ENCODE peak calls at places on chromosomes 6 and 20, in six cellular contexts. Z is mesenchymal stem cell, M is H9, S is IMR-90, D is H1, Q is neuronal stem cell. U is an unnamed sample.

GRCh38 chr20:19928379-19929360 is 88.5 kb upstream of the NAA20 start:
- DNase-seq in Z (no peak), M (no peak), S (no peak), D (no peak), Q (no peak), U (no peak)

GRCh38 chr6:137933696-137934095 is 66.6 kb downstream of the TNFAIP3 start:
- DNase-seq in Z (no peak), M (no peak), S (peak; percentile 75), D (no peak), Q (no peak), U (peak; percentile 59)

GRCh38 chr20:61728326-61728725 is 337.4 kb downstream of the TAF4 start:
- DNase-seq in Z (no peak), M (no peak), S (no peak), D (no peak), Q (no peak), U (no peak)

GRCh38 chr6:33787336-33787953 is 1.5 kb downstream of the LEMD2 start:
- DNase-seq in Z (peak; percentile 42), M (no peak), S (peak; percentile 41), D (no peak), Q (no peak), U (peak; percentile 80)

GRCh38 chr20:10314198-10314597 is 95.6 kb downstream of the SNAP25 start:
- DNase-seq in Z (peak; percentile 59), M (no peak), S (peak; percentile 79), D (no peak), Q (no peak), U (no peak)

GRCh38 chr6:7140631-7141366 is 33.0 kb downstream of the RREB1 start:
- DNase-seq in Z (peak; percentile 78), M (peak; percentile 89), S (peak; percentile 66), D (peak; percentile 91), Q (peak; percentile 65), U (peak; percentile 90)

GRCh38 chr20:16575390-16576140 is 2.3 kb upstream of the KIF16B start:
- DNase-seq in Z (no peak), M (no peak), S (no peak), D (no peak), Q (no peak), U (peak; percentile 67)

GRCh38 chr6:156778615-156779205 is 1.5 kb downstream of the ARID1B start:
- DNase-seq in Z (peak; percentile 46), M (peak; percentile 54), S (no peak), D (peak; percentile 64), Q (peak; percentile 41), U (peak; percentile 52)

GRCh38 chr20:4465855-4466545 is 255.7 kb upstream of the PRND start:
- DNase-seq in Z (no peak), M (no peak), S (peak; percentile 20), D (no peak), Q (no peak), U (no peak)

GRCh38 chr6:88547768-88548167 is 381.6 kb upstream of the CNR1 start:
- DNase-seq in Z (no peak), M (no peak), S (no peak), D (no peak), Q (no peak), U (no peak)

GRCh38 chr20:60203451-60203850 is 245.2 kb downstream of the CDH26 start:
- DNase-seq in Z (no peak), M (no peak), S (no peak), D (no peak), Q (no peak), U (no peak)

GRCh38 chr6:39266375-39266774 is 37.1 kb upstream of the KCNK5 start:
- DNase-seq in Z (no peak), M (no peak), S (no peak), D (no peak), Q (no peak), U (no peak)

GRCh38 chr6:29809249-29809648 is 18.4 kb upstream of the HLA-G start:
- DNase-seq in Z (no peak), M (no peak), S (no peak), D (no peak), Q (no peak), U (no peak)

GRCh38 chr6:32785781-32786533 is 22.6 kb upstream of the HLA-DQB2 start:
- DNase-seq in Z (peak; percentile 68), M (peak; percentile 52), S (peak; percentile 49), D (peak; percentile 49), Q (peak; percentile 48), U (peak; percentile 43)

GRCh38 chr6:115898246-115898645 is 162.4 kb downstream of the FRK start:
- DNase-seq in Z (no peak), M (no peak), S (no peak), D (no peak), Q (no peak), U (peak; percentile 37)

GRCh38 chr20:44166477-44166876 is 20.5 kb downstream of the JPH2 start:
- DNase-seq in Z (peak; percentile 88), M (no peak), S (peak; percentile 12), D (no peak), Q (no peak), U (no peak)

GRCh38 chr20:48463096-48463710 is 364.6 kb downstream of the PREX1 start:
- DNase-seq in Z (no peak), M (no peak), S (no peak), D (no peak), Q (no peak), U (no peak)
- H2AFZ ChIP-seq in Z (no peak overlapping the region), M (no peak overlapping the region), S (no peak overlapping the region), D (no peak overlapping the region), Q (no peak overlapping the region), U (no peak overlapping the region)

GRCh38 chr6:130035211-130035610 is 16.8 kb downstream of the L3MBTL3 start:
- DNase-seq in Z (peak; percentile 27), M (no peak), S (peak; percentile 34), D (no peak), Q (no peak), U (no peak)
- H4K91ac ChIP-seq in Z (no peak overlapping the region), M (no peak overlapping the region), S (peak overlapping the region; percentile 82), D (no peak overlapping the region), Q (no peak overlapping the region), U (no peak overlapping the region)

GRCh38 chr6:161273356-161273751 is 507 bp downstream of the AGPAT4 start:
- DNase-seq in Z (peak; percentile 84), M (no peak), S (peak; percentile 48), D (no peak), Q (peak; percentile 80), U (no peak)
- H3K18ac ChIP-seq in Z (peak overlapping the region; percentile 29), M (peak overlapping the region; percentile 79), S (no peak overlapping the region), D (no peak overlapping the region), Q (peak overlapping the region; percentile 15), U (no peak overlapping the region)

GRCh38 chr6:141483561-141484061 is 649.1 kb upstream of the GJE1 start:
- DNase-seq in Z (peak; percentile 92), M (no peak), S (peak; percentile 96), D (no peak), Q (no peak), U (peak; percentile 23)
- H2AFZ ChIP-seq in Z (no peak overlapping the region), M (no peak overlapping the region), S (peak overlapping the region; percentile 69), D (no peak overlapping the region), Q (peak overlapping the region; percentile 76), U (no peak overlapping the region)